ENCODE peak calls at places on chromosome 15, in seven cellular contexts. S, T, B, D, O, K and V are unnamed samples.

GRCh38 chr15:61411941-61412510 is 182.9 kb upstream of the RORA start:
- DNase-seq in S (no peak), B (no peak), T (no peak), O (no peak), D (no peak), K (no peak), V (no peak)

GRCh38 chr15:25437751-25438600 is 848 bp downstream of the UBE3A start:
- DNase-seq in K (peak; percentile 13), B (peak; percentile 86), D (peak; percentile 26), S (peak; percentile 37), O (peak; percentile 66), T (peak; percentile 56), V (no peak)

GRCh38 chr15:69193948-69194827 is 33.8 kb downstream of the GLCE start:
- DNase-seq in S (no peak), T (no peak), B (no peak), K (no peak), O (no peak), D (no peak), V (no peak)

GRCh38 chr15:56640127-56640526 is 93.2 kb downstream of the ZNF280D start:
- DNase-seq in K (no peak), T (no peak), B (no peak), S (no peak), O (no peak), D (no peak), V (no peak)

GRCh38 chr15:60017538-60018199 is 13.6 kb downstream of the FOXB1 start:
- DNase-seq in S (no peak), O (no peak), D (no peak), T (no peak), B (no peak), K (no peak), V (peak; percentile 68)

GRCh38 chr15:49155110-49155833 is at the start of gene COPS2:
- DNase-seq in T (peak; percentile 97), D (peak; percentile 93), B (peak; percentile 92), K (peak; percentile 87), O (peak; percentile 86), S (peak; percentile 91), V (peak; percentile 96)

GRCh38 chr15:69456208-69457166 is 3.9 kb downstream of the RPLP1 start:
- DNase-seq in O (no peak), B (no peak), T (no peak), S (no peak), K (no peak), D (no peak), V (no peak)

GRCh38 chr15:90161946-90162345 is 39.2 kb upstream of the SEMA4B start:
- DNase-seq in T (no peak), D (no peak), B (no peak), S (no peak), K (no peak), O (no peak), V (peak; percentile 75)

GRCh38 chr15:28914483-28915023 is 28.8 kb downstream of the APBA2 start:
- DNase-seq in S (no peak), D (no peak), B (peak; percentile 46), K (no peak), O (no peak), T (no peak), V (no peak)

GRCh38 chr15:33641069-33641468 is 327.2 kb upstream of the CHRM5 start:
- DNase-seq in T (no peak), S (no peak), O (no peak), D (no peak), K (no peak), B (no peak), V (no peak)

GRCh38 chr15:50911001-50911400 is 2.5 kb downstream of the AP4E1 start:
- DNase-seq in B (no peak), S (no peak), O (no peak), K (no peak), T (no peak), D (no peak), V (no peak)

GRCh38 chr15:34514251-34514760 is 69.1 kb downstream of the GOLGA8B start:
- DNase-seq in S (peak; percentile 3), D (no peak), O (peak; percentile 63), B (no peak), K (no peak), T (no peak), V (no peak)

GRCh38 chr15:75200765-75201608 is 695 bp upstream of the C15orf39 start:
- DNase-seq in B (peak; percentile 89), D (peak; percentile 92), O (no peak), T (peak; percentile 87), K (no peak), S (peak; percentile 84), V (peak; percentile 95)

GRCh38 chr15:76866716-76867321 is 38.3 kb downstream of the SCAPER start:
- DNase-seq in S (peak; percentile 18), K (no peak), T (no peak), O (no peak), B (no peak), D (peak; percentile 12), V (peak; percentile 2)

GRCh38 chr15:40042791-40043320 is 3.9 kb upstream of the SRP14 start:
- DNase-seq in S (no peak), O (no peak), B (no peak), T (no peak), K (no peak), D (no peak), V (no peak)

GRCh38 chr15:40040293-40040635 is 1.3 kb upstream of the SRP14 start:
- DNase-seq in O (no peak), S (no peak), T (no peak), B (no peak), D (no peak), K (no peak), V (no peak)

GRCh38 chr15:40040770-40041169 is 1.8 kb upstream of the SRP14 start:
- DNase-seq in B (no peak), T (no peak), S (no peak), O (no peak), D (no peak), K (no peak), V (no peak)

GRCh38 chr15:40038267-40038653 is 721 bp downstream of the SRP14 start:
- DNase-seq in D (no peak), B (no peak), K (no peak), O (no peak), S (no peak), T (no peak), V (no peak)

DNA sequence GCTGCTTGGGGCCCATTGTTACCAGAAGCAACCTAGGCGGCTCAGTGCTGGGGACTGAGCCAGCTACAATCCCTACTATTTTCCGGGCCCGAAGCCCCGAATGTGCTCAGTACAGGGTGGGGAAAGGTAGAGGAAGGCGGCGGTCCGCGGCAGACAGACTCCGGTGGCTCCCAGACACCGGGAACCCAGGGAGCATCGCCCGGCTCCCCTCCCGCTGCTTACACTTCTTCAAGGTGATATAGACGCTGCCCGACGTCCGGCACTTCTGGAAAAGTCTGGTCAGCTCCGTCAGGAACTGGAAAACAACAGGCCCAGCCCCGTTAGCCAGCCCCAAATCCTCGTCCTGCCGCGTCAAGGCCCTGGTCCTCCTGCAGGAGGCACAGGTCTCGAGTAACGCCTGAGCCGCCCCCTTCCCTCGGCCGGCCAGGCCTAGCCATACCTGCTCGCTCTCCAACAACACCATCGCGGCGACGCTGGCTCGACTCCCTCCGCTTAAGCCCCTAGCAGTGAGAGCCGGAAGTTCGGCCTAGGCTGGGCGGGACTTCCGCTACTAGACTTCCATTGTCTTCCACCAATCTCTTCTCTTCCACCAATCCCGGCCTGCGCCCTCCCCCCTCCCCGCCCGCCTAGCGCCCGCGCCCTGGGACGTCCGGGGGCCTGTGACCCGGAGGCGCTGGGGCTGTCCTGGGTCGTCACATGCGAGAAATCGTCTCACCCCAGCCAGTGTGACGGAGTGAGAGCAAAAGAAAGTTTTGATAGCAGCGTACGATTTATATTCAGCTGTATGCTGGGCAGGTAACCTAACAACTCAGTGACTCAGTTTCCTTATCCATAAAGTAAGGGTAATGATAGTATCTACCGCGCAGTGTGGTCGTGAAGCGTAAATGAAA is at the start of gene SRP14:
- DNase-seq in T (peak; percentile 96), O (peak; percentile 97), K (peak; percentile 88), S (peak; percentile 81), D (peak; percentile 95), B (peak; percentile 98), V (peak; percentile 84)
- TF ChIP-seq CTCF in T (no peak), O (no peak), K (no peak), S (no peak), D (no peak), B (no peak), V (no peak)

DNA sequence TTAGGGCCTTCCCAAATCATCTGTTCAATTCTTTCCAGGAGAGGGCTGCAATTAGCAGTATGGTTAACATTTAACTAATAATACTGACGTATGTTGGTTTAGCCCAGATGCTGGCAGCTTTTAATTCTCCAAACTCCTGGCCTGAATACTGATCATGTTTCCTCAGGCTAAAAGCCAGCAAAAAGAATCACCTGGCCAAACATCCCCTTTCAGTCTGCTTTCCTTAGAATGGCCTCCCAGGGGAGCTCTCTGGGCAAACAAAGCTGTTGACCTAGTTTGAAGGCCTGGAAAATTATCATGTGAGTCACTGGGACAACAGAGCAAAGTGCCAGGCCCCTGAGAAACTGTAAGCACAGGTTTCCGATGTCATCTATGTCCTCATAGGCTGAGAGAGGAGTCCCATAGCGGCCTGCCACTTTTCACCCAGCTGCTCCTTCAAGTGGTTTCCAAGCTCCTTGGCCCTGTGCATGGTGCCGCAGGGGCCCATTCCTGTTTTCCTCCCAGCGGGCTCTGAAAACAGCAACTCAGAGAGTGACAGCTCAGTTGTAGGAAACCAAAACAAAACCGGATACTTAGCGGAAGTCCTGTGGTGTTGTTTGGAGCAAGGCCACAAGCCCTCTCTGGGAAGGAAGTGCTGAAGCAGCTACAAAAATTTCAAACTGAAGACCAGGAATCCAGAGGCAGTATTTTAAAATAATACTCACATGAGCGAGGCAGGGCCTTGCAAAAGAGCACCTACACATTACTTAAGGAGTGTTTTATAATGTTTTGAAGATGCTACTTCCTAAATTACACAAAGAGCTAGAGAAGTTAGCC is 36.5 kb upstream of the RAB11A start:
- DNase-seq in K (peak; percentile 85), T (peak; percentile 88), S (peak; percentile 90), O (peak; percentile 74), D (peak; percentile 84), B (peak; percentile 87), V (peak; percentile 57)
- TF ChIP-seq CTCF in K (no peak), T (no peak), S (no peak), O (no peak), D (peak; percentile 23), B (peak; percentile 28), V (peak; percentile 43)

GRCh38 chr15:40936709-40937666 is 7.8 kb downstream of the DLL4 start:
- DNase-seq in S (no peak), T (no peak), O (no peak), B (no peak), D (no peak), K (no peak), V (no peak)

GRCh38 chr15:40936234-40936708 is 7.1 kb downstream of the DLL4 start:
- DNase-seq in O (no peak), K (no peak), T (no peak), S (no peak), B (no peak), D (no peak), V (no peak)

GRCh38 chr15:40939909-40940801 is 11.0 kb downstream of the DLL4 start:
- DNase-seq in K (no peak), D (no peak), B (no peak), S (no peak), T (no peak), O (peak; percentile 49), V (no peak)

GRCh38 chr15:40938530-40938870 is 9.4 kb downstream of the DLL4 start:
- DNase-seq in B (no peak), K (no peak), O (peak; percentile 16), D (no peak), S (no peak), T (no peak), V (no peak)

GRCh38 chr15:40937762-40938529 is 8.8 kb downstream of the DLL4 start:
- DNase-seq in K (no peak), B (no peak), T (no peak), D (peak; percentile 64), O (peak; percentile 13), S (peak; percentile 60), V (no peak)
- TF ChIP-seq CTCF in K (peak; percentile 7), B (peak; percentile 41), T (no peak), D (peak; percentile 58), O (peak; percentile 32), S (peak; percentile 21), V (peak; percentile 69)

GRCh38 chr15:45829336-45830153 is 194.7 kb downstream of the SQOR start:
- DNase-seq in T (peak; percentile 74), S (no peak), O (no peak), K (no peak), B (no peak), D (no peak), V (no peak)
- TF ChIP-seq CTCF in T (no peak), S (no peak), O (no peak), K (no peak), B (no peak), D (no peak), V (no peak)